ENCODE peak calls at places on chromosomes 12 and 14, in seven cellular contexts. A is foreskin keratinocyte, S is spleen, X is aorta, E is K562, U is uterus, I is thoracic aorta. H is an unnamed sample.

GRCh38 chr14:79659995-79660975 is 551.0 kb downstream of the DIO2 start:
- DNase-seq in A (no peak), S (no peak), X (no peak), E (no peak), U (no peak), I (no peak), H (no peak)

GRCh38 chr14:52051861-52052260 is 17.0 kb downstream of the NID2 start:
- DNase-seq in A (no peak), S (no peak), X (no peak), E (no peak), U (no peak), I (no peak), H (peak; percentile 21)

GRCh38 chr12:3046441-3047200 is 30.6 kb upstream of the TSPAN9 start:
- DNase-seq in A (no peak), S (peak; percentile 37), X (peak; percentile 26), E (peak; percentile 1), U (no peak), I (no peak), H (no peak)

GRCh38 chr14:91396959-91397815 is 20.4 kb downstream of the CCDC88C start:
- DNase-seq in A (no peak), S (peak; percentile 91), X (no peak), E (no peak), U (no peak), I (no peak), H (no peak)

GRCh38 chr12:18990866-18991265 is 138.7 kb upstream of the PLEKHA5 start:
- DNase-seq in A (no peak), S (no peak), X (no peak), E (no peak), U (no peak), I (no peak), H (no peak)

GRCh38 chr14:64178814-64179213 is 115.4 kb downstream of the ESR2 start:
- DNase-seq in A (no peak), S (no peak), X (no peak), E (no peak), U (no peak), I (no peak), H (no peak)

GRCh38 chr12:22283006-22283506 is 51.5 kb downstream of the ST8SIA1 start:
- DNase-seq in A (peak; percentile 58), S (no peak), X (no peak), E (no peak), U (no peak), I (no peak), H (no peak)

GRCh38 chr12:107736914-107737313 is 24.0 kb downstream of the PRDM4 start:
- DNase-seq in A (no peak), S (peak; percentile 83), X (no peak), E (no peak), U (no peak), I (no peak), H (no peak)

GRCh38 chr12:51833446-51834227 is 14.9 kb downstream of the FIGNL2 start:
- DNase-seq in A (no peak), S (no peak), X (no peak), E (no peak), U (no peak), I (no peak), H (no peak)

GRCh38 chr12:51829641-51830040 is 18.9 kb downstream of the FIGNL2 start:
- DNase-seq in A (no peak), S (no peak), X (no peak), E (no peak), U (no peak), I (no peak), H (no peak)

GRCh38 chr12:51836012-51836832 is 12.3 kb downstream of the FIGNL2 start:
- DNase-seq in A (no peak), S (no peak), X (no peak), E (no peak), U (no peak), I (no peak), H (no peak)

GRCh38 chr12:51834411-51834810 is 14.1 kb downstream of the FIGNL2 start:
- DNase-seq in A (no peak), S (no peak), X (no peak), E (no peak), U (no peak), I (no peak), H (no peak)

DNA sequence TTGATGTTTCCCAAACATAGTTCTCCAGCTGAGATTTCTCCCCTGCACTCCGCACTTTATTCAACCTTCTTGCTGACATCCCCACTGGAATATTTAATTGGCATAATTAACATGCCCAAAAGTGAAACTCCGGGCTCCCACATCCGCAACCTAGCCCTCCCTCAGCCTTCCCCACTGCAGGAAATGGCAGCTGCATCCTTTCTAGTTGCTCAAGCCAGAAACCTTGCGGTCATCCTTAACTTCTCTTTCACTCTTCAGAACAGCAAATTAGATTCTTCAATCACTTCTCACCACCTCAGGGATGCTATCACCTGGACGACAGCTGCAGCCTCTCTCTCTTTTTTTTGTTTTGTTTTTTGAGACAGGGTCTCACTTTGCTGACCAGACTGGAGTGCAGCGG is 15.8 kb downstream of the FIGNL2 start:
- DNase-seq in A (no peak), S (no peak), X (no peak), E (no peak), U (no peak), I (no peak), H (no peak)
- H3K4me1 ChIP-seq in A (peaks cover 6% of the 10 kb centered on the region), S (peaks cover 34% of the 10 kb centered on the region), X (no peaks in the 10 kb centered on the region), E (peaks cover 9% of the 10 kb centered on the region), U (no peaks in the 10 kb centered on the region), I (no peaks in the 10 kb centered on the region), H (peaks cover 12% of the 10 kb centered on the region)

DNA sequence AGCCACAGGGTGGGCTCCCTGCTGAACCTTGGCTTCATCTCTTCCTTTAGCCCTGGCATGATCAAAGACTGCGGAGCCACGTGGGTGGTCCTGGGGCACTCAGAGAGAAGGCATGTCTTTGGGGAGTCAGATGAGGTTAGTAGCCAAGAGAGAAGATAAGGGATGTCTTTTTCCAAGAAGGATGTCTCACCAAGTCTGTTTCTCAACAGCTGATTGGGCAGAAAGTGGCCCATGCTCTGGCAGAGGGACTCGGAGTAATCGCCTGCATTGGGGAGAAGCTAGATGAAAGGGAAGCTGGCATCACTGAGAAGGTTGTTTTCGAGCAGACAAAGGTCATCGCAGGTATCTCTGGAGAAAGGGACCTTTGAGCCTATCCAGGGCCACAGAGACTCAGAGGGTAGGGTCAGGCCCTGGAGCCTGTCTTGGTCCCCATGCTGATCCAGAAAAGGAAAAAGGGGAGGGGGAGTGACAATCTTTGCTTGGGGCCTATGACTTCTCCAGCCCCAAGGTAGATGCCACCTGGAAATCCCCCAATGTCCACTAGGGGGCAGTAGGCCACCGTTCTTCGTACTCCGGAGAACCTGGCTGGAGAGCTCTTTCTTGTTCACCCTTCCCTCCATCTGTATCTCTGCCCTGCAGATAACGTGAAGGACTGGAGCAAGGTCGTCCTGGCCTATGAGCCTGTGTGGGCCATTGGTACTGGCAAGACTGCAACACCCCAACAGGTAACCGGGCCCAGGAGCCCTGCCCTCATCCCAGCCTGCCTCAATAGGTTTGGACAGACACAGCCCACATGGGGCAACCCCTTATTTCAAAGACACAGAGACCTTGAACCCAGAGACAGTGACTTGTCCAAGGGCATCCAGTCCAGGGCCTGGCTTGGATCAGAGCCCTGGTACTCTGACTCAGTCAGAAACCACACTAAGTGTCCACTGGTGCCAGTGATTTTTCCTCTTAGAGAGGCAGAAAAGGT is 2.0 kb downstream of the TPI1 start:
- DNase-seq in A (no peak), S (peak; percentile 92), X (peak; percentile 90), E (peak; percentile 31), U (peak; percentile 87), I (no peak), H (peak; percentile 96)
- H3K4me1 ChIP-seq in A (no peaks in the 10 kb centered on the region), S (peaks cover 62% of the 10 kb centered on the region), X (no peaks in the 10 kb centered on the region), E (peaks cover 33% of the 10 kb centered on the region), U (peaks cover 25% of the 10 kb centered on the region), I (peaks cover 33% of the 10 kb centered on the region), H (peaks cover 46% of the 10 kb centered on the region)

GRCh38 chr14:21096889-21097615 is 1.4 kb downstream of the ZNF219 start:
- DNase-seq in A (no peak), S (no peak), X (no peak), E (no peak), U (no peak), I (no peak), H (no peak)

GRCh38 chr14:21097616-21098133 is 780 bp downstream of the ZNF219 start:
- DNase-seq in A (no peak), S (peak; percentile 79), X (peak; percentile 80), E (no peak), U (no peak), I (no peak), H (no peak)

GRCh38 chr14:21095430-21096205 is 2.8 kb downstream of the ZNF219 start:
- DNase-seq in A (no peak), S (no peak), X (no peak), E (peak; percentile 28), U (no peak), I (no peak), H (no peak)

GRCh38 chr14:21098134-21098891 is at the start of gene ZNF219:
- DNase-seq in A (peak; percentile 76), S (peak; percentile 86), X (peak; percentile 87), E (peak; percentile 78), U (peak; percentile 75), I (no peak), H (no peak)

DNA sequence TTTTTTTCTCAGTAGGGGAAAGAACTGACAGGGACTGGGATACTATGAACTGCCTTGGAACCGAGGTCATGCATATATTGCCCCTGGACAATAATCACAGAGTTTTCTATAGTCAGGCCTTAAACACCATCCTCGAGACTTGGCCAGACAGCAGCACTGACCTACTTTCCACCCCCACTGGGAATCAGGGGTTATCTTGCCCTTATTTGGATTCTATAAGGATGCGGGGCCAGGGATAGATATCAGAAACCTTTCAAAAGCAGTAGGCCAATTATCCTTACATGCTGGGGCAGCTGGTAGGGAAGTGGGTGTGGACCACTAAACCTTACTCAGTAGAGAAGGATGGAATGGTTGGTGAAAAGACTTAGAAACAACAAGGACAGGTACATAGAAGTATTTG is 2.0 kb downstream of the ZNF219 start:
- DNase-seq in A (no peak), S (no peak), X (no peak), E (no peak), U (no peak), I (no peak), H (no peak)
- H3K4me1 ChIP-seq in A (peaks cover 22% of the 10 kb centered on the region), S (peaks cover 40% of the 10 kb centered on the region), X (no peaks in the 10 kb centered on the region), E (peaks cover 16% of the 10 kb centered on the region), U (peaks cover 8% of the 10 kb centered on the region), I (peaks cover 5% of the 10 kb centered on the region), H (peaks cover 79% of the 10 kb centered on the region)

GRCh38 chr12:79413796-79414195 is 277.0 kb downstream of the PAWR start:
- DNase-seq in A (no peak), S (no peak), X (no peak), E (no peak), U (no peak), I (no peak), H (no peak)
- H3K4me1 ChIP-seq in A (peaks cover 23% of the 10 kb centered on the region), S (no peaks in the 10 kb centered on the region), X (peaks cover 5% of the 10 kb centered on the region), E (no peaks in the 10 kb centered on the region), U (no peaks in the 10 kb centered on the region), I (peaks cover 23% of the 10 kb centered on the region), H (peaks cover 3% of the 10 kb centered on the region)

H was measured in esophagus muscularis mucosa.